ENCODE peak calls at places on chromosomes 7 and 10, in eight cellular contexts. X is amniotic stem cell; N is left ventricle myocardium inferior; H is astrocyte of the spinal cord; A is NCI-H1105; P is activated naive CD8-positive, alpha-beta T cell treated with anti-CD3 and anti-CD28 coated beads for 36 hours; K is CD8-positive, alpha-beta memory T cell; D is midbrain. O is an unnamed sample.

GRCh38 chr10:85444868-85445267 is 921.7 kb downstream of the GRID1 start:
- DNase-seq in K (no peak), X (no peak), P (no peak), N (no peak), D (no peak), H (no peak), A (no peak), O (no peak)

GRCh38 chr10:117074621-117075020 is 63.4 kb downstream of the VAX1 start:
- DNase-seq in K (no peak), A (no peak), D (no peak), X (no peak), P (no peak), N (no peak), H (no peak), O (no peak)

GRCh38 chr10:76583711-76584161 is 1053.9 kb downstream of the KCNMA1 start:
- DNase-seq in H (peak), P (no peak), N (no peak), K (no peak), X (peak), A (no peak), D (no peak), O (peak)

GRCh38 chr10:112658900-112659328 is 211.9 kb downstream of the VTI1A start:
- DNase-seq in K (no peak), P (no peak), D (no peak), N (no peak), H (peak), A (no peak), X (no peak), O (no peak)

GRCh38 chr10:19683965-19684364 is 132.3 kb upstream of the PLXDC2 start:
- DNase-seq in D (no peak), H (peak), X (no peak), N (no peak), A (no peak), P (no peak), K (no peak), O (no peak)

GRCh38 chr10:115093286-115093775 is at the start of gene ATRNL1:
- DNase-seq in P (peak), K (peak), X (no peak), A (peak), H (peak), D (no peak), N (no peak), O (no peak)

GRCh38 chr7:94169682-94170081 is 165.5 kb upstream of the BET1 start:
- DNase-seq in N (no peak), P (no peak), A (no peak), H (no peak), D (no peak), K (no peak), X (no peak), O (no peak)

GRCh38 chr10:114309111-114309651 is 70.1 kb downstream of the VWA2 start:
- DNase-seq in D (no peak), P (no peak), H (peak), X (no peak), N (no peak), A (no peak), K (no peak), O (no peak)

GRCh38 chr7:51259766-51260165 is 56.8 kb downstream of the COBL start:
- DNase-seq in P (no peak), D (no peak), H (no peak), K (no peak), A (no peak), N (no peak), X (no peak), O (no peak)

GRCh38 chr10:94680544-94680943 is 3.0 kb upstream of the CYP2C18 start:
- DNase-seq in A (no peak), D (no peak), H (no peak), X (no peak), N (no peak), P (no peak), K (no peak), O (no peak)

GRCh38 chr10:95295031-95295755 is 4.4 kb upstream of the PDLIM1 start:
- DNase-seq in P (peak), N (peak), D (no peak), A (peak), K (peak), X (no peak), H (peak), O (no peak)

O was measured in HS-27A.